ENCODE peak calls at places on chromosomes 2 and 18, in seven cellular contexts. S, D, I, K, Z, C and B are unnamed samples.

GRCh38 chr18:23890589-23890988 is 124.0 kb upstream of the TTC39C start:
- DNase-seq in I (no peak), D (peak), K (peak), C (peak), S (no peak), Z (no peak), B (no peak)

GRCh38 chr2:10235099-10235908 is 67.4 kb upstream of the HPCAL1 start:
- DNase-seq in S (no peak), I (no peak), D (no peak), Z (no peak), K (no peak), C (no peak), B (no peak)

GRCh38 chr2:154740360-154740759 is 41.9 kb downstream of the KCNJ3 start:
- DNase-seq in Z (no peak), S (no peak), I (no peak), K (no peak), D (no peak), C (no peak), B (peak)

GRCh38 chr2:176642074-176642473 is 372.8 kb downstream of the MTX2 start:
- DNase-seq in Z (no peak), I (no peak), K (peak), D (no peak), S (no peak), C (no peak), B (no peak)

GRCh38 chr18:3605562-3606443 is 155.8 kb downstream of the TGIF1 start:
- DNase-seq in K (no peak), S (no peak), Z (no peak), C (peak), D (peak), I (no peak), B (no peak)

GRCh38 chr2:3267549-3267867 is 110.1 kb downstream of the EIPR1 start:
- DNase-seq in C (no peak), Z (no peak), I (no peak), S (no peak), D (no peak), K (no peak), B (no peak)

GRCh38 chr18:29154758-29155725 is 978.1 kb upstream of the CDH2 start:
- DNase-seq in Z (no peak), I (no peak), K (peak), D (peak), S (peak), C (peak), B (no peak)

GRCh38 chr2:189648846-189649529 is 12.3 kb upstream of the ASNSD1 start:
- DNase-seq in C (no peak), D (no peak), I (no peak), K (peak), S (no peak), Z (no peak), B (no peak)

GRCh38 chr18:2654828-2655152 is 736 bp upstream of the SMCHD1 start:
- DNase-seq in D (no peak), S (no peak), C (no peak), K (no peak), I (no peak), Z (peak), B (no peak)

GRCh38 chr2:161352718-161353117 is 44.5 kb downstream of the PSMD14 start:
- DNase-seq in I (no peak), C (no peak), Z (no peak), D (no peak), S (no peak), K (no peak), B (no peak)

GRCh38 chr2:62185828-62186483 is 10.0 kb upstream of the B3GNT2 start:
- DNase-seq in D (no peak), Z (no peak), C (no peak), K (no peak), S (no peak), I (no peak), B (no peak)

GRCh38 chr2:16614314-16614860 is 51.2 kb downstream of the CYRIA start:
- DNase-seq in K (no peak), Z (no peak), C (peak), S (no peak), I (no peak), D (no peak), B (peak)